ENCODE peak calls at places on chromosomes 7 and 10, in five cellular contexts. K, D, I, L and M are unnamed samples.

GRCh38 chr7:3437467-3437866 is 136.4 kb downstream of the SDK1 start:
- DNase-seq in K (no peak), D (no peak), I (no peak), L (no peak), M (no peak)

GRCh38 chr7:128783143-128783799 is 7.7 kb upstream of the OPN1SW start:
- DNase-seq in K (peak), D (peak), I (no peak), L (peak), M (peak)

GRCh38 chr7:5692112-5692844 is 89.2 kb downstream of the RNF216 start:
- DNase-seq in K (peak), D (peak), I (no peak), L (peak), M (peak)

GRCh38 chr7:114554781-114555537 is 140.3 kb downstream of the FOXP2 start:
- DNase-seq in K (peak), D (peak), I (peak), L (peak), M (peak)

GRCh38 chr7:46257766-46258448 is 336.8 kb upstream of the IGFBP3 start:
- DNase-seq in K (peak), D (peak), I (no peak), L (peak), M (peak)

GRCh38 chr7:2651336-2651735 is 19.6 kb downstream of the TTYH3 start:
- DNase-seq in K (no peak), D (no peak), I (no peak), L (no peak), M (no peak)

GRCh38 chr10:102752934-102753664 is 9.4 kb downstream of the WBP1L start:
- DNase-seq in K (peak), D (peak), I (no peak), L (peak), M (peak)

GRCh38 chr7:69603937-69604494 is 5.7 kb downstream of the AUTS2 start:
- DNase-seq in K (no peak), D (no peak), I (no peak), L (no peak), M (no peak)

GRCh38 chr10:48634198-48634983 is 29.5 kb upstream of the ARHGAP22 start:
- DNase-seq in K (peak), D (peak), I (peak), L (peak), M (no peak)

GRCh38 chr10:29926649-29927048 is 132.7 kb downstream of the JCAD start:
- DNase-seq in K (peak), D (peak), I (no peak), L (peak), M (peak)
- TF ChIP-seq CTCF in K (peak), D (peak), I (no peak), L (peak), M (peak)

GRCh38 chr10:98168766-98169165 is 34.3 kb downstream of the R3HCC1L start:
- DNase-seq in K (no peak), D (no peak), I (no peak), L (no peak), M (no peak)
- H3K4me3 ChIP-seq in K (no peak), D (no peak), I (no peak), L (no peak), M (no peak)

DNA sequence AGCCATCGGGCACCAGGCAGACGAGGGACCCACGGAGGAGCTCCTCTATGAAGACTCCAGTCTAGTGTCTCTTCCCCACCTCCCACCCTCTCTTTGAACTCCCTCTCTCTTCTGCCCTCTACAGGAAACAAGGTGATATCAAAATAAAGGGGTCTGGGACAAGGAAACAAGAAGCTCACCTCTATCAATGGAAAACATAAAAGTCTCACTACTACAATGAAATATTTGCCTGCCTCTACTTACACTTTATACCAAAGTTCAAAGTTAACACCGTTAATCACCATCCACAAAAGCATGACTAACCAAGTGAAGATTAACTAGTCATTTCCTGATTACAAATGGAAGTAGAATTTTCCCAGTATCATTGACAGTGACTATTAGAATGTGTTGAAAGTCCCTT is 82.2 kb downstream of the PARD3 start:
- DNase-seq in K (peak), D (peak), I (no peak), L (peak), M (peak)
- TF ChIP-seq CTCF in K (peak), D (peak), I (no peak), L (no peak), M (peak)

DNA sequence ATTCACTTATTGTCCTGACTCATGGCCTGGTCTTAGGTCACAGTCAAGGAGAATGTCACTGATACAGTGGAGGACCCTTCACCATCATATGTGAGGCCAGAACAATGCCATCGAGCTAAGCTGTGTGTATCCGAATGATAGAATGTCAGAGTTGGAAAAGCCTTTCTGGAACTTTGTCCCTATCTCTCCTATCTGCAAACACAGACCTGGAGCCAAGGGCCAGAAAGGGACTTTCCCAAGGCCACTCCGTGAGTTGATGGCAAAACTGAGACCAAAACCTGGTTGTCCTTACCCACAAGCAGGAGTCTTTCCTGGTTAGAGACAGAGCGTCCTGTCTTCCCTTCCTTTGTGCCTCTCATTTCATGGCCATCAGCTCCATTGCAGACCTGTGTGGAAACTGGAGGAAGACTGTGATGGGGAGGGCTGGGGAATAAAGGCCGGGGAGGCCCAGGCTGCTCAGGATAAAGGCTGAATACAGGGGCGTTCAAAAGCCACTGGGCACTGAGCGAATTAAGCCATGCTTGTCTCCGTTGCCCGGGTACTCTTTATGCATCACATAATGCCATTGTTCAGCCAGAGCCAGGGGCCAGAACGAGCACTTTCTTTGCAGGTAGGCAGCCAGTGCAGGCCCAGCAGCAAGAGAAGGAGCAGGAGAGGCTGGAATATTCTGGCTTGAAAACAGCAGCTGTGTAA is 142.8 kb downstream of the RPS24 start:
- DNase-seq in K (no peak), D (no peak), I (no peak), L (no peak), M (no peak)
- H3K4me3 ChIP-seq in K (no peak), D (no peak), I (no peak), L (no peak), M (no peak)

DNA sequence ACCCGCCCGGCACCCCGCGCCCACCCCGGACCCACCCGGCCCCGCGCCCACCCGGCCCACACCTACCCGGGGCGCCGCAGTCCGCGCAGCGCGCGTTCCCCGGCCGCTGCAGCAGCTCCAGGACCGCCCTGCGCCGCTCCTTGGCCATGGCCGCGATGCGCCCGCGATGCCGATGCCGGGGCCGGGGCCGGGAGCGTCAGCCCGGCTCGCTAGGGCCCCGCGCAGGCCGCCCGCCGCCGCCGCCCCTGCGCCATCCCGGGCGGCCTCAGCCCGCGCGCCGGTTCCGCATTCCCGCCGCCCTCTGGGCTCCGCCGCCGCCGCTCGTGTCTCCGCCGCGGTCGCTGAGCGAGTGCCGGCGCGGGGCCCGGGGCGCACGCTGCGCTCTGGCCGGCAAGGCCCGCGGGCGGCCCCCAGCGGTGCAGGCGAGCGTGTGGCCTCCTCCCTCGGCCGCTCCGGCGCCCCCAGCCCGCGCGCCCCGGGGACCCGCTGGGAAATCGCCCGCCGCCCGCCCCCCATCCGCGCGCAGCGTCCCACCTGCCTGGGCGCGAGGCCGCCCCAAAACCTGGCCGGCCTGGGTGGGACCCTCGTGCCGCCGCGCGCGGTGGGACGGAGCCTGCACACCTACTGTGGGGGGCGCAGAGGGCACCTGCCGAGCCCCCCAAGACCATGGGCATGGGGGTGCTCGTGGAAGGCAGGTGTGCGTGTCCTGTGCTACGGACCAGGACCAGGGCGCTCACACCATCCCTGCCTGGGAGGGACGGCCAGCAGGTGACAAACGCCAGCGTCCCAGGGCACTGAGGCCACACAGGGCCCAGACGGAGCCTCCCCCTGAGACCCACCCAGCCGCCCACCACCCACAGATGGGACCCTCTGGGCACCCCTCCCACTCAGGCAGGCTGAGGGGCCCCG is at the start of gene ADAP1:
- DNase-seq in K (peak), D (peak), I (no peak), L (peak), M (peak)
- TF ChIP-seq CTCF in K (no peak), D (no peak), I (no peak), L (no peak), M (peak)

GRCh38 chr10:129965418-129965793 is 1.3 kb upstream of the EBF3 start:
- DNase-seq in K (no peak), D (no peak), I (no peak), L (no peak), M (no peak)
- H3K4me3 ChIP-seq in K (no peak), D (peak), I (no peak), L (no peak), M (no peak)

GRCh38 chr10:11434323-11434722 is 177.1 kb downstream of the USP6NL start:
- DNase-seq in K (peak), D (no peak), I (no peak), L (no peak), M (no peak)
- TF ChIP-seq CTCF in K (peak), D (peak), I (no peak), L (peak), M (no peak)